ENCODE peak calls at places on chromosomes 3 and 15, in ten cellular contexts. Q, T, U, R, M, B, V, S, G and N are unnamed samples. For H3K36me3, the result is how much of the 10 kb centered on the place peaks cover.

GRCh38 chr3:162492446-162493081 is 996.0 kb downstream of the OTOL1 start:
- DNase-seq in Q (no peak), T (peak), U (no peak), R (no peak), M (no peak), B (peak), V (no peak), S (no peak), G (no peak), N (no peak)

GRCh38 chr3:118577055-118577759 is 457.4 kb downstream of the IGSF11 start:
- DNase-seq in Q (no peak), T (no peak), U (no peak), R (no peak), M (no peak), B (no peak), V (no peak), S (no peak), G (peak), N (no peak)

GRCh38 chr3:188916934-188917391 is 254.8 kb upstream of the TPRG1 start:
- DNase-seq in Q (peak), T (no peak), U (no peak), R (no peak), M (no peak), B (peak), V (no peak), S (no peak), G (no peak), N (no peak)

GRCh38 chr3:141538568-141538967 is 51.7 kb downstream of the RASA2 start:
- DNase-seq in Q (no peak), T (no peak), U (no peak), R (no peak), M (no peak), B (peak), V (no peak), S (no peak), G (no peak), N (no peak)

GRCh38 chr15:100353469-100353868 is 11.7 kb upstream of the ADAMTS17 start:
- DNase-seq in Q (no peak), T (no peak), U (no peak), R (no peak), M (no peak), B (no peak), V (no peak), S (no peak), G (no peak), N (no peak)

GRCh38 chr3:59839810-59840515 is 790.1 kb upstream of the CFAP20DC start:
- DNase-seq in Q (no peak), T (no peak), U (no peak), R (no peak), M (no peak), B (no peak), V (no peak), S (no peak), G (no peak), N (no peak)

GRCh38 chr3:171056528-171056927 is 30.0 kb upstream of the SLC2A2 start:
- DNase-seq in Q (no peak), T (peak), U (no peak), R (no peak), M (no peak), B (peak), V (peak), S (no peak), G (no peak), N (no peak)

GRCh38 chr15:81752149-81752942 is 293.5 kb downstream of the MEX3B start:
- DNase-seq in Q (no peak), T (no peak), U (no peak), R (peak), M (peak), B (peak), V (no peak), S (peak), G (peak), N (peak)

GRCh38 chr3:72338942-72339749 is 509.1 kb downstream of the SHQ1 start:
- DNase-seq in Q (no peak), T (peak), U (no peak), R (peak), M (no peak), B (peak), V (peak), S (no peak), G (no peak), N (peak)

DNA sequence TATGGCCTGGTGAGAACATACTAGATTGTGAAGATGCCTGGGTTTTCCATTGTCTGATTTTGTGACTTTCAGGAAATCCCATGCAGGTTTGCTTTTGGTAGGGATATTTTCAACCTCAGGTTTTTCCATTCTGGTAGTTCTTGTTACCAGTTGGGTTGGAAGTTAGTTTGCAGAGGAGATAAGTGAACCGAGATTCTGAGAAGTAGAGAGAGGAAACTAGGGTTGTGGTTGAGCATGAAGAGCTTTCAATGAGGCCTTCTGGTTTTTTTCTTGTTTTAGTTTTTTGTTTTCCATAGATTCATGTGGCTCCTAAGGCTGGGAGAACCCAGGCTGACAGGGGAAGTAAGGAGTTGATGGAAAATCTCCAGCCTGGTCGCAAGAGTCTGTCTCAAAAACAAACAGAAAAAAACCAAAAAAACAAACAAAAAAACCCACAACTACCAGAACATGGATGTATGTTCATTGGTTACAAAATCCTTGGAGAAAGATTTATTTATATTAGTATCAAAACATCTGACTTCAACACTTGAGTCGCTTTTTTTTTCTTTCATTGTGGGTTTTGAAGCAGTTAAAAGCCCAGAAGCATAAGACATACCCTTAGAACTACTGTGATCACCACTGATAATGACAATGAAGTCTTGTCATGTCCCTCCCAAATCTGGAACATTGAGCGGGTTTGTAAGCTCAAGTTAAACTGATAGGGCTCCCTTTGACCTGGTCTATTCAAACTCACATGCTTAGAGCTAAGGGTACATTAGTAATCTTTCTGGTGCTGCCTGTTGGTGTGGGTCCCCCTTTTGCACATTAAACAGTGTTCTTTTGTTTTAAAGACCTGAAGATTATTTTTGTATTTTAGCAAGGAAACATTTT is 3.2 kb downstream of the GPR171 start:
- DNase-seq in Q (peak), T (no peak), U (no peak), R (no peak), M (no peak), B (no peak), V (no peak), S (no peak), G (no peak), N (peak)
- H3K4me3 ChIP-seq in Q (peak), T (no peak), U (no peak), R (no peak), M (no peak), B (no peak), V (no peak), S (no peak), G (no peak), N (no peak)

GRCh38 chr15:67079361-67079760 is 14.0 kb downstream of the SMAD3 start:
- DNase-seq in Q (no peak), T (no peak), U (no peak), R (no peak), M (no peak), B (peak), V (no peak), S (no peak), G (no peak), N (no peak)
- H3K36me3 ChIP-seq in Q (under half), T (under half), U (under half), R (under half), M (under half), B (under half), V (under half), S (under half), G (under half), N (under half)

DNA sequence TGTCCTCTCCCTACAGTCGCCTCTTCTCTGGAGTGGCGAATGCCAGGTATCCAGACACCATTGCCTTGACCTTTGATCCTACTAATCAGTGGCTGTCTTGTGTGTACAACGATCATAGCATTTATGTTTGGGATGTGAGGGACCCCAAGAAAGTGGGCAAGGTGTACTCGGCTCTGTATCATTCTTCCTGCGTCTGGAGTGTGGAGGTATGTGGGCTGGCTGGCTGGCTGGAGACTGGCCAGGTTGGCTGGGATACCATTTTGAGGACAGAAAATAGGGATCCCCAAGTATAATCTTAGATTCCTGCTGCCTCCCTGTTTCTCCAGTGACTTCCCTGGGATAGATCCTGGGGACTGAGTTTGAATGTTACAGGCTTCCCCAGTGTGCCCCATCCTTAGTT is 13.4 kb upstream of the JMJD7 start:
- DNase-seq in Q (no peak), T (no peak), U (no peak), R (no peak), M (no peak), B (no peak), V (no peak), S (no peak), G (no peak), N (no peak)
- H3K4me3 ChIP-seq in Q (no peak), T (no peak), U (no peak), R (no peak), M (no peak), B (no peak), V (no peak), S (no peak), G (no peak), N (no peak)

GRCh38 chr3:183775781-183776180 is 49.6 kb downstream of the MAP6D1 start:
- DNase-seq in Q (no peak), T (no peak), U (peak), R (peak), M (no peak), B (peak), V (no peak), S (no peak), G (peak), N (no peak)
- H3K36me3 ChIP-seq in Q (under half), T (under half), U (half or more), R (under half), M (half or more), B (under half), V (under half), S (half or more), G (under half), N (half or more)